ENCODE peak calls at places on chromosomes 1 and 21, in ten cellular contexts. One of them, this sample, is unnamed.

GRCh38 chr21:44294391-44295162 is 5.3 kb upstream of the PFKL start:
- DNase-seq in brain microvascular endothelial cell: peak
- DNase-seq in H54: peak
- DNase-seq in stimulated activated CD4-positive, alpha-beta T cell treated with anti-CD3 and anti-CD28 coated beads, Interleukin-1b, Interleukin-23, amount 100 ng/mL, for 4 hours: no peak
- DNase-seq in skeletal muscle cell: no peak
- DNase-seq in GM12878: no peak
- DNase-seq in esophagus squamous epithelium: no peak
- DNase-seq in NCI-H1105: no peak
- DNase-seq in midbrain: peak
- DNase-seq in GM23248: peak
- DNase-seq in this sample: peak

GRCh38 chr21:16455526-16455925 is 725.7 kb downstream of the USP25 start:
- DNase-seq in brain microvascular endothelial cell: no peak
- DNase-seq in H54: no peak
- DNase-seq in stimulated activated CD4-positive, alpha-beta T cell treated with anti-CD3 and anti-CD28 coated beads, Interleukin-1b, Interleukin-23, amount 100 ng/mL, for 4 hours: no peak
- DNase-seq in skeletal muscle cell: no peak
- DNase-seq in GM12878: no peak
- DNase-seq in esophagus squamous epithelium: no peak
- DNase-seq in NCI-H1105: no peak
- DNase-seq in midbrain: no peak
- DNase-seq in GM23248: no peak
- DNase-seq in this sample: no peak

GRCh38 chr1:226602186-226603029 is 53.8 kb downstream of the STUM start:
- DNase-seq in brain microvascular endothelial cell: no peak
- DNase-seq in H54: no peak
- DNase-seq in stimulated activated CD4-positive, alpha-beta T cell treated with anti-CD3 and anti-CD28 coated beads, Interleukin-1b, Interleukin-23, amount 100 ng/mL, for 4 hours: no peak
- DNase-seq in skeletal muscle cell: peak
- DNase-seq in GM12878: no peak
- DNase-seq in esophagus squamous epithelium: no peak
- DNase-seq in NCI-H1105: no peak
- DNase-seq in midbrain: no peak
- DNase-seq in GM23248: peak
- DNase-seq in this sample: peak

GRCh38 chr1:43530483-43531452 is at the start of gene PTPRF:
- DNase-seq in brain microvascular endothelial cell: no peak
- DNase-seq in H54: peak
- DNase-seq in stimulated activated CD4-positive, alpha-beta T cell treated with anti-CD3 and anti-CD28 coated beads, Interleukin-1b, Interleukin-23, amount 100 ng/mL, for 4 hours: no peak
- DNase-seq in skeletal muscle cell: no peak
- DNase-seq in GM12878: no peak
- DNase-seq in esophagus squamous epithelium: no peak
- DNase-seq in NCI-H1105: peak
- DNase-seq in midbrain: peak
- DNase-seq in GM23248: peak
- DNase-seq in this sample: peak

GRCh38 chr1:232472485-232473041 is 157.4 kb downstream of the SIPA1L2 start:
- DNase-seq in brain microvascular endothelial cell: peak
- DNase-seq in H54: no peak
- DNase-seq in stimulated activated CD4-positive, alpha-beta T cell treated with anti-CD3 and anti-CD28 coated beads, Interleukin-1b, Interleukin-23, amount 100 ng/mL, for 4 hours: no peak
- DNase-seq in skeletal muscle cell: peak
- DNase-seq in GM12878: no peak
- DNase-seq in esophagus squamous epithelium: no peak
- DNase-seq in NCI-H1105: no peak
- DNase-seq in midbrain: no peak
- DNase-seq in GM23248: peak
- DNase-seq in this sample: peak

GRCh38 chr1:24204116-24204515 is 17.0 kb upstream of the IFNLR1 start:
- DNase-seq in brain microvascular endothelial cell: no peak
- DNase-seq in H54: no peak
- DNase-seq in stimulated activated CD4-positive, alpha-beta T cell treated with anti-CD3 and anti-CD28 coated beads, Interleukin-1b, Interleukin-23, amount 100 ng/mL, for 4 hours: no peak
- DNase-seq in skeletal muscle cell: no peak
- DNase-seq in GM12878: no peak
- DNase-seq in esophagus squamous epithelium: no peak
- DNase-seq in NCI-H1105: no peak
- DNase-seq in midbrain: no peak
- DNase-seq in GM23248: no peak
- DNase-seq in this sample: no peak

GRCh38 chr1:247295274-247295684 is 36.4 kb downstream of the ZNF496 start:
- DNase-seq in brain microvascular endothelial cell: peak
- DNase-seq in H54: peak
- DNase-seq in stimulated activated CD4-positive, alpha-beta T cell treated with anti-CD3 and anti-CD28 coated beads, Interleukin-1b, Interleukin-23, amount 100 ng/mL, for 4 hours: no peak
- DNase-seq in skeletal muscle cell: no peak
- DNase-seq in GM12878: no peak
- DNase-seq in esophagus squamous epithelium: no peak
- DNase-seq in NCI-H1105: no peak
- DNase-seq in midbrain: no peak
- DNase-seq in GM23248: peak
- DNase-seq in this sample: no peak

GRCh38 chr1:97412155-97412554 is 508.7 kb downstream of the DPYD start:
- DNase-seq in brain microvascular endothelial cell: no peak
- DNase-seq in H54: no peak
- DNase-seq in stimulated activated CD4-positive, alpha-beta T cell treated with anti-CD3 and anti-CD28 coated beads, Interleukin-1b, Interleukin-23, amount 100 ng/mL, for 4 hours: no peak
- DNase-seq in skeletal muscle cell: no peak
- DNase-seq in GM12878: no peak
- DNase-seq in esophagus squamous epithelium: no peak
- DNase-seq in NCI-H1105: no peak
- DNase-seq in midbrain: peak
- DNase-seq in GM23248: peak
- DNase-seq in this sample: peak

GRCh38 chr1:203059485-203059884 is 26.3 kb downstream of the MYOG start:
- DNase-seq in brain microvascular endothelial cell: no peak
- DNase-seq in H54: no peak
- DNase-seq in stimulated activated CD4-positive, alpha-beta T cell treated with anti-CD3 and anti-CD28 coated beads, Interleukin-1b, Interleukin-23, amount 100 ng/mL, for 4 hours: no peak
- DNase-seq in skeletal muscle cell: no peak
- DNase-seq in GM12878: no peak
- DNase-seq in esophagus squamous epithelium: no peak
- DNase-seq in NCI-H1105: no peak
- DNase-seq in midbrain: no peak
- DNase-seq in GM23248: no peak
- DNase-seq in this sample: no peak

GRCh38 chr1:59730302-59730701 is 84.4 kb upstream of the HOOK1 start:
- DNase-seq in brain microvascular endothelial cell: peak
- DNase-seq in H54: no peak
- DNase-seq in stimulated activated CD4-positive, alpha-beta T cell treated with anti-CD3 and anti-CD28 coated beads, Interleukin-1b, Interleukin-23, amount 100 ng/mL, for 4 hours: no peak
- DNase-seq in skeletal muscle cell: peak
- DNase-seq in GM12878: no peak
- DNase-seq in esophagus squamous epithelium: no peak
- DNase-seq in NCI-H1105: no peak
- DNase-seq in midbrain: no peak
- DNase-seq in GM23248: peak
- DNase-seq in this sample: peak

GRCh38 chr21:43339668-43340067 is 87.3 kb downstream of the SIK1 start:
- DNase-seq in brain microvascular endothelial cell: no peak
- DNase-seq in H54: no peak
- DNase-seq in stimulated activated CD4-positive, alpha-beta T cell treated with anti-CD3 and anti-CD28 coated beads, Interleukin-1b, Interleukin-23, amount 100 ng/mL, for 4 hours: no peak
- DNase-seq in skeletal muscle cell: no peak
- DNase-seq in GM12878: no peak
- DNase-seq in esophagus squamous epithelium: no peak
- DNase-seq in NCI-H1105: no peak
- DNase-seq in midbrain: no peak
- DNase-seq in GM23248: no peak
- DNase-seq in this sample: no peak

GRCh38 chr1:23217421-23218115 is at the start of gene HTR1D:
- DNase-seq in brain microvascular endothelial cell: no peak
- DNase-seq in H54: no peak
- DNase-seq in stimulated activated CD4-positive, alpha-beta T cell treated with anti-CD3 and anti-CD28 coated beads, Interleukin-1b, Interleukin-23, amount 100 ng/mL, for 4 hours: no peak
- DNase-seq in skeletal muscle cell: no peak
- DNase-seq in GM12878: no peak
- DNase-seq in esophagus squamous epithelium: no peak
- DNase-seq in NCI-H1105: peak
- DNase-seq in midbrain: no peak
- DNase-seq in GM23248: peak
- DNase-seq in this sample: no peak

GRCh38 chr1:227789042-227789880 is 26.2 kb upstream of the PRSS38 start:
- DNase-seq in brain microvascular endothelial cell: no peak
- DNase-seq in H54: no peak
- DNase-seq in stimulated activated CD4-positive, alpha-beta T cell treated with anti-CD3 and anti-CD28 coated beads, Interleukin-1b, Interleukin-23, amount 100 ng/mL, for 4 hours: no peak
- DNase-seq in skeletal muscle cell: no peak
- DNase-seq in GM12878: no peak
- DNase-seq in esophagus squamous epithelium: no peak
- DNase-seq in NCI-H1105: no peak
- DNase-seq in midbrain: no peak
- DNase-seq in GM23248: peak
- DNase-seq in this sample: peak

GRCh38 chr1:211724711-211725196 is 49.3 kb upstream of the NEK2 start:
- DNase-seq in brain microvascular endothelial cell: no peak
- DNase-seq in H54: no peak
- DNase-seq in stimulated activated CD4-positive, alpha-beta T cell treated with anti-CD3 and anti-CD28 coated beads, Interleukin-1b, Interleukin-23, amount 100 ng/mL, for 4 hours: no peak
- DNase-seq in skeletal muscle cell: peak
- DNase-seq in GM12878: no peak
- DNase-seq in esophagus squamous epithelium: no peak
- DNase-seq in NCI-H1105: no peak
- DNase-seq in midbrain: no peak
- DNase-seq in GM23248: no peak
- DNase-seq in this sample: peak

GRCh38 chr1:174105086-174105485 is 54.2 kb upstream of the RABGAP1L start:
- DNase-seq in brain microvascular endothelial cell: no peak
- DNase-seq in H54: no peak
- DNase-seq in stimulated activated CD4-positive, alpha-beta T cell treated with anti-CD3 and anti-CD28 coated beads, Interleukin-1b, Interleukin-23, amount 100 ng/mL, for 4 hours: no peak
- DNase-seq in skeletal muscle cell: no peak
- DNase-seq in GM12878: no peak
- DNase-seq in esophagus squamous epithelium: no peak
- DNase-seq in NCI-H1105: no peak
- DNase-seq in midbrain: no peak
- DNase-seq in GM23248: no peak
- DNase-seq in this sample: no peak

GRCh38 chr1:33653226-33653625 is 180.8 kb downstream of the ZSCAN20 start:
- DNase-seq in brain microvascular endothelial cell: no peak
- DNase-seq in H54: no peak
- DNase-seq in stimulated activated CD4-positive, alpha-beta T cell treated with anti-CD3 and anti-CD28 coated beads, Interleukin-1b, Interleukin-23, amount 100 ng/mL, for 4 hours: no peak
- DNase-seq in skeletal muscle cell: no peak
- DNase-seq in GM12878: no peak
- DNase-seq in esophagus squamous epithelium: no peak
- DNase-seq in NCI-H1105: no peak
- DNase-seq in midbrain: peak
- DNase-seq in GM23248: no peak
- DNase-seq in this sample: no peak

GRCh38 chr1:2322593-2323295 is 68.6 kb downstream of the MORN1 start:
- DNase-seq in brain microvascular endothelial cell: no peak
- DNase-seq in H54: no peak
- DNase-seq in stimulated activated CD4-positive, alpha-beta T cell treated with anti-CD3 and anti-CD28 coated beads, Interleukin-1b, Interleukin-23, amount 100 ng/mL, for 4 hours: no peak
- DNase-seq in skeletal muscle cell: no peak
- DNase-seq in GM12878: no peak
- DNase-seq in esophagus squamous epithelium: no peak
- DNase-seq in NCI-H1105: no peak
- DNase-seq in midbrain: peak
- DNase-seq in GM23248: peak
- DNase-seq in this sample: no peak

GRCh38 chr21:31173881-31174555 is 135.7 kb upstream of the KRTAP19-8 start:
- DNase-seq in brain microvascular endothelial cell: no peak
- DNase-seq in H54: no peak
- DNase-seq in stimulated activated CD4-positive, alpha-beta T cell treated with anti-CD3 and anti-CD28 coated beads, Interleukin-1b, Interleukin-23, amount 100 ng/mL, for 4 hours: peak
- DNase-seq in skeletal muscle cell: no peak
- DNase-seq in GM12878: no peak
- DNase-seq in esophagus squamous epithelium: no peak
- DNase-seq in NCI-H1105: no peak
- DNase-seq in midbrain: peak
- DNase-seq in GM23248: no peak
- DNase-seq in this sample: peak

GRCh38 chr1:187045371-187045770 is 216.6 kb downstream of the PLA2G4A start:
- DNase-seq in brain microvascular endothelial cell: no peak
- DNase-seq in H54: no peak
- DNase-seq in stimulated activated CD4-positive, alpha-beta T cell treated with anti-CD3 and anti-CD28 coated beads, Interleukin-1b, Interleukin-23, amount 100 ng/mL, for 4 hours: no peak
- DNase-seq in skeletal muscle cell: no peak
- DNase-seq in GM12878: no peak
- DNase-seq in esophagus squamous epithelium: no peak
- DNase-seq in NCI-H1105: no peak
- DNase-seq in midbrain: no peak
- DNase-seq in GM23248: no peak
- DNase-seq in this sample: no peak

GRCh38 chr1:108553910-108554309 is 6.0 kb upstream of the EEIG2 start:
- DNase-seq in brain microvascular endothelial cell: no peak
- DNase-seq in H54: no peak
- DNase-seq in stimulated activated CD4-positive, alpha-beta T cell treated with anti-CD3 and anti-CD28 coated beads, Interleukin-1b, Interleukin-23, amount 100 ng/mL, for 4 hours: no peak
- DNase-seq in skeletal muscle cell: no peak
- DNase-seq in GM12878: no peak
- DNase-seq in esophagus squamous epithelium: no peak
- DNase-seq in NCI-H1105: no peak
- DNase-seq in midbrain: no peak
- DNase-seq in GM23248: no peak
- DNase-seq in this sample: no peak

GRCh38 chr1:67407498-67407897 is 22.7 kb downstream of the SERBP1 start:
- DNase-seq in brain microvascular endothelial cell: no peak
- DNase-seq in H54: no peak
- DNase-seq in stimulated activated CD4-positive, alpha-beta T cell treated with anti-CD3 and anti-CD28 coated beads, Interleukin-1b, Interleukin-23, amount 100 ng/mL, for 4 hours: no peak
- DNase-seq in skeletal muscle cell: no peak
- DNase-seq in GM12878: no peak
- DNase-seq in esophagus squamous epithelium: no peak
- DNase-seq in NCI-H1105: no peak
- DNase-seq in midbrain: no peak
- DNase-seq in GM23248: no peak
- DNase-seq in this sample: no peak

GRCh38 chr1:176976236-176976635 is 188.3 kb downstream of the ASTN1 start:
- DNase-seq in brain microvascular endothelial cell: no peak
- DNase-seq in H54: no peak
- DNase-seq in stimulated activated CD4-positive, alpha-beta T cell treated with anti-CD3 and anti-CD28 coated beads, Interleukin-1b, Interleukin-23, amount 100 ng/mL, for 4 hours: no peak
- DNase-seq in skeletal muscle cell: no peak
- DNase-seq in GM12878: no peak
- DNase-seq in esophagus squamous epithelium: no peak
- DNase-seq in NCI-H1105: no peak
- DNase-seq in midbrain: no peak
- DNase-seq in GM23248: no peak
- DNase-seq in this sample: no peak

GRCh38 chr1:33341190-33341589 is 20.3 kb upstream of the A3GALT2 start:
- DNase-seq in brain microvascular endothelial cell: no peak
- DNase-seq in H54: no peak
- DNase-seq in stimulated activated CD4-positive, alpha-beta T cell treated with anti-CD3 and anti-CD28 coated beads, Interleukin-1b, Interleukin-23, amount 100 ng/mL, for 4 hours: no peak
- DNase-seq in skeletal muscle cell: no peak
- DNase-seq in GM12878: no peak
- DNase-seq in esophagus squamous epithelium: no peak
- DNase-seq in NCI-H1105: no peak
- DNase-seq in midbrain: no peak
- DNase-seq in GM23248: no peak
- DNase-seq in this sample: peak

GRCh38 chr21:33205476-33205875 is 24.3 kb upstream of the IFNAR2 start:
- DNase-seq in brain microvascular endothelial cell: no peak
- DNase-seq in H54: no peak
- DNase-seq in stimulated activated CD4-positive, alpha-beta T cell treated with anti-CD3 and anti-CD28 coated beads, Interleukin-1b, Interleukin-23, amount 100 ng/mL, for 4 hours: no peak
- DNase-seq in skeletal muscle cell: no peak
- DNase-seq in GM12878: no peak
- DNase-seq in esophagus squamous epithelium: no peak
- DNase-seq in NCI-H1105: no peak
- DNase-seq in midbrain: no peak
- DNase-seq in GM23248: no peak
- DNase-seq in this sample: no peak

GRCh38 chr1:207883660-207884245 is 27.2 kb downstream of the CD34 start:
- DNase-seq in brain microvascular endothelial cell: no peak
- DNase-seq in H54: no peak
- DNase-seq in stimulated activated CD4-positive, alpha-beta T cell treated with anti-CD3 and anti-CD28 coated beads, Interleukin-1b, Interleukin-23, amount 100 ng/mL, for 4 hours: no peak
- DNase-seq in skeletal muscle cell: no peak
- DNase-seq in GM12878: no peak
- DNase-seq in esophagus squamous epithelium: no peak
- DNase-seq in NCI-H1105: no peak
- DNase-seq in midbrain: no peak
- DNase-seq in GM23248: no peak
- DNase-seq in this sample: no peak

GRCh38 chr1:16296643-16297042 is 55.6 kb downstream of the FBXO42 start:
- DNase-seq in brain microvascular endothelial cell: no peak
- DNase-seq in H54: peak
- DNase-seq in stimulated activated CD4-positive, alpha-beta T cell treated with anti-CD3 and anti-CD28 coated beads, Interleukin-1b, Interleukin-23, amount 100 ng/mL, for 4 hours: no peak
- DNase-seq in skeletal muscle cell: no peak
- DNase-seq in GM12878: no peak
- DNase-seq in esophagus squamous epithelium: no peak
- DNase-seq in NCI-H1105: no peak
- DNase-seq in midbrain: no peak
- DNase-seq in GM23248: no peak
- DNase-seq in this sample: no peak

GRCh38 chr1:10378071-10378841 is 20.6 kb upstream of the PGD start:
- DNase-seq in brain microvascular endothelial cell: peak
- DNase-seq in H54: no peak
- DNase-seq in stimulated activated CD4-positive, alpha-beta T cell treated with anti-CD3 and anti-CD28 coated beads, Interleukin-1b, Interleukin-23, amount 100 ng/mL, for 4 hours: no peak
- DNase-seq in skeletal muscle cell: peak
- DNase-seq in GM12878: no peak
- DNase-seq in esophagus squamous epithelium: no peak
- DNase-seq in NCI-H1105: no peak
- DNase-seq in midbrain: no peak
- DNase-seq in GM23248: peak
- DNase-seq in this sample: peak

GRCh38 chr1:94922756-94923465 is 4.0 kb downstream of the CNN3 start:
- DNase-seq in brain microvascular endothelial cell: no peak
- DNase-seq in H54: no peak
- DNase-seq in stimulated activated CD4-positive, alpha-beta T cell treated with anti-CD3 and anti-CD28 coated beads, Interleukin-1b, Interleukin-23, amount 100 ng/mL, for 4 hours: no peak
- DNase-seq in skeletal muscle cell: peak
- DNase-seq in GM12878: no peak
- DNase-seq in esophagus squamous epithelium: no peak
- DNase-seq in NCI-H1105: no peak
- DNase-seq in midbrain: no peak
- DNase-seq in GM23248: peak
- DNase-seq in this sample: peak

This sample was measured in RPMI7951.